ENCODE peak calls at places on chromosomes 6 and 20, in six cellular contexts. C, S, H, E, R and X are unnamed samples.

GRCh38 chr6:90811596-90812226 is 224.8 kb upstream of the MAP3K7 start:
- DNase-seq in C (no peak), S (no peak), H (no peak), E (no peak), R (no peak), X (no peak)

GRCh38 chr6:77834591-77834996 is 181.8 kb downstream of the MEI4 start:
- DNase-seq in C (no peak), S (no peak), H (no peak), E (no peak), R (no peak), X (no peak)

GRCh38 chr20:37303637-37304036 is 14.2 kb downstream of the MANBAL start:
- DNase-seq in C (peak), S (no peak), H (no peak), E (no peak), R (no peak), X (no peak)

GRCh38 chr6:13763740-13764381 is 50.5 kb downstream of the MCUR1 start:
- DNase-seq in C (no peak), S (no peak), H (no peak), E (no peak), R (no peak), X (no peak)

GRCh38 chr6:98836025-98836961 is 1.9 kb downstream of the POU3F2 start:
- DNase-seq in C (no peak), S (no peak), H (no peak), E (no peak), R (no peak), X (no peak)

GRCh38 chr6:153790881-153791473 is 248.1 kb upstream of the OPRM1 start:
- DNase-seq in C (peak), S (peak), H (peak), E (no peak), R (peak), X (no peak)

GRCh38 chr6:36781669-36782068 is 57.6 kb downstream of the CPNE5 start:
- DNase-seq in C (no peak), S (no peak), H (no peak), E (no peak), R (no peak), X (no peak)

GRCh38 chr6:165726915-165727314 is 63.9 kb upstream of the PDE10A start:
- DNase-seq in C (no peak), S (peak), H (peak), E (no peak), R (no peak), X (no peak)

GRCh38 chr6:40586800-40587201 is 363 bp downstream of the LRFN2 start:
- DNase-seq in C (no peak), S (no peak), H (no peak), E (no peak), R (peak), X (no peak)

GRCh38 chr6:57182017-57182432 is 9.9 kb downstream of the BAG2 start:
- DNase-seq in C (no peak), S (no peak), H (no peak), E (no peak), R (no peak), X (no peak)

GRCh38 chr6:143061597-143062385 is 1.1 kb downstream of the AIG1 start:
- DNase-seq in C (no peak), S (no peak), H (no peak), E (no peak), R (no peak), X (no peak)

GRCh38 chr6:140561701-140562100 is 1187.3 kb upstream of the CITED2 start:
- DNase-seq in C (no peak), S (no peak), H (no peak), E (no peak), R (no peak), X (no peak)

GRCh38 chr6:119902681-119903080 is 553.1 kb upstream of the MAN1A1 start:
- DNase-seq in C (no peak), S (no peak), H (no peak), E (no peak), R (no peak), X (no peak)

GRCh38 chr6:42113929-42114636 is 28.3 kb downstream of the C6orf132 start:
- DNase-seq in C (peak), S (peak), H (no peak), E (no peak), R (no peak), X (no peak)

GRCh38 chr6:31304683-31305082 is 32.8 kb upstream of the HLA-C start:
- DNase-seq in C (no peak), S (no peak), H (peak), E (no peak), R (no peak), X (no peak)

GRCh38 chr6:170202416-170203135 is 88.3 kb downstream of the DLL1 start:
- DNase-seq in C (no peak), S (no peak), H (no peak), E (no peak), R (no peak), X (no peak)

GRCh38 chr6:77470983-77471382 is 7.7 kb upstream of the HTR1B start:
- DNase-seq in C (no peak), S (no peak), H (no peak), E (no peak), R (no peak), X (no peak)

GRCh38 chr20:32742322-32743236 is 688 bp downstream of the COMMD7 start:
- DNase-seq in C (no peak), S (no peak), H (no peak), E (no peak), R (no peak), X (peak)

GRCh38 chr6:138909975-138910374 is 78.1 kb downstream of the REPS1 start:
- DNase-seq in C (no peak), S (no peak), H (no peak), E (no peak), R (no peak), X (no peak)

GRCh38 chr6:87529221-87529620 is 56.4 kb downstream of the SLC35A1 start:
- DNase-seq in C (no peak), S (no peak), H (no peak), E (no peak), R (no peak), X (no peak)

GRCh38 chr20:58826271-58826670 is 24.4 kb downstream of the GNAS-AS1 start:
- DNase-seq in C (no peak), S (no peak), H (no peak), E (no peak), R (no peak), X (no peak)

GRCh38 chr6:88492824-88493223 is 326.7 kb upstream of the CNR1 start:
- DNase-seq in C (peak), S (peak), H (peak), E (no peak), R (no peak), X (no peak)

GRCh38 chr6:134420638-134421181 is 102.8 kb upstream of the SGK1 start:
- DNase-seq in C (peak), S (peak), H (peak), E (no peak), R (no peak), X (no peak)

GRCh38 chr6:33312361-33313104 is 1.3 kb downstream of the TAPBP start:
- DNase-seq in C (peak), S (peak), H (peak), E (peak), R (peak), X (peak)

GRCh38 chr6:42401605-42401935 is 50.2 kb downstream of the TRERF1 start:
- DNase-seq in C (no peak), S (no peak), H (no peak), E (no peak), R (no peak), X (no peak)

GRCh38 chr20:4989570-4989969 is 11.7 kb downstream of the SLC23A2 start:
- DNase-seq in C (no peak), S (no peak), H (no peak), E (no peak), R (no peak), X (no peak)

GRCh38 chr6:47680056-47680455 is 18.3 kb upstream of the ADGRF4 start:
- DNase-seq in C (no peak), S (no peak), H (no peak), E (no peak), R (no peak), X (no peak)

GRCh38 chr20:49747707-49748524 is 34.2 kb upstream of the B4GALT5 start:
- DNase-seq in C (peak), S (peak), H (peak), E (peak), R (peak), X (no peak)

GRCh38 chr6:157292202-157292601 is 31.1 kb downstream of the TMEM242 start:
- DNase-seq in C (no peak), S (no peak), H (no peak), E (no peak), R (no peak), X (no peak)

GRCh38 chr6:2194643-2195042 is 50.8 kb downstream of the GMDS start:
- DNase-seq in C (no peak), S (no peak), H (no peak), E (no peak), R (no peak), X (no peak)

GRCh38 chr6:168774381-168774780 is 333.4 kb downstream of the SMOC2 start:
- DNase-seq in C (no peak), S (no peak), H (no peak), E (no peak), R (no peak), X (no peak)

GRCh38 chr20:4776079-4776630 is 54.4 kb downstream of the PRND start:
- DNase-seq in C (no peak), S (no peak), H (no peak), E (no peak), R (no peak), X (no peak)

GRCh38 chr6:22149501-22150490 is 147.0 kb downstream of the PRL start:
- DNase-seq in C (no peak), S (peak), H (peak), E (no peak), R (no peak), X (no peak)

GRCh38 chr6:37435816-37436215 is 2.8 kb downstream of the CMTR1 start:
- DNase-seq in C (no peak), S (peak), H (no peak), E (no peak), R (no peak), X (no peak)

GRCh38 chr6:32212076-32212760 is 11.6 kb downstream of the NOTCH4 start:
- DNase-seq in C (no peak), S (no peak), H (no peak), E (no peak), R (no peak), X (no peak)

GRCh38 chr6:117976030-117976651 is 69.1 kb downstream of the SLC35F1 start:
- DNase-seq in C (peak), S (peak), H (peak), E (no peak), R (peak), X (no peak)

GRCh38 chr6:99348220-99348822 is 1.2 kb downstream of the FAXC start:
- DNase-seq in C (no peak), S (no peak), H (no peak), E (no peak), R (no peak), X (no peak)

GRCh38 chr20:37390891-37391525 is 45.1 kb downstream of the SRC start:
- DNase-seq in C (peak), S (no peak), H (no peak), E (no peak), R (no peak), X (no peak)

DNA sequence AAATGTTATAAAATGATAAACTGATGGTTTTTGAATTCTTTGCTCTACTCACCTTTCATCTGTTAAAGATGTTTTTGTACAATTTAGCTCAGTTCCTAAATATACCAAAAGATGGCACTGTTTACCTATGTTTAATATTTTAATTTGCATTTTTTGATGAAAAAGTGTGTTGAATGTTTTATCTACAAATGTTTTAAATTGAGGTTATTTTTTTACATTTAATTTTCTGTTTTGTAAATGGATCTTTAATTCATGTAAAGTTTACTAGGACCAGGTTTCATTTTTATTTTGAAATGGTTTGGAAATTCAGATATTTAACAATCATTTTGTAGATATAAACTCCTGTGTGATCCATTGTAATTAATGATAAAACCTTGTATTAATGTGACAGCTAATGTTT is 30.0 kb downstream of the CDKAL1 start:
- DNase-seq in C (peak), S (peak), H (peak), E (no peak), R (no peak), X (no peak)
- TF ChIP-seq CTCF in C (peak), S (peak), H (peak), E (peak), R (peak), X (peak)

DNA sequence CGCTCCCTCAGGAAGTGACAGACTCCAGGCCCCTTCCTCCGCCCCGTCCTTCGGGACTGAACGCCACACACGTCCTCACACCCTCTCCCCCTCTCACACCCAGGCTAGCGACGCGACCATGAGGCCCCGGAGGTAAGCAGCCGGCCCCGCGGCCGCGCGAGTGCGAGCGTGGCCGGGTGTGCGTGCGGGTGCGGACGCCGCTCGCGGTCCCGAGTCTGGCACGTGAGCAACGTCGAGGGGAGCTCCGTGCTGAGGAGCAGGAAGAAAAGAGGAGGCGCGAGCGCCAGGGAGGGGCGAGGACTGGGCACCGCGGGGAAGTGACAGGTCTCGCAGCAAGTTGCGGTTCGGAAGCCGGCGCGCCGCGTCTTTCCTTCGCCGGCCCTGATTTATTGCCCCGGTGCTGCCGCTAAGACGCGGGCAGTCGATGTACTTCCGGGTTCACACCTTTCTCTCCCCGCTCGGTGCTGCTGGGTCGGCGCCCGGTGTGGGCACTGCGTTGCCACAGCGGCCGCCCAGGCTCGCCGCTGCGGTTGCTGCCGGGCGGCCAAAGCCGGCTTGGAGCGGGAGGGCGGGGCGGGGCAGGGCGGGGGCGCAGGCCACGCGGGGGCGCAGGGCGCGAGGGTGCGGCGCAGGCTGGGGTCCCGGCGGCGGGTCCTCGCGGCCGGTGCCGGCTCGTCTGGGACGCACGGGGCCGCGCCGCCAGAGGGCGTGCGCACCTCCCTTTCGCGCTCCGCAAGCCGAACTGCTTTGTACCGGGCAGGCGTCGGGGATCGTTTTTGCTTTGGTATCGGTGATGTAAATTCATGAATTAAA is 15.8 kb upstream of the LIN28B start:
- DNase-seq in C (no peak), S (peak), H (peak), E (no peak), R (peak), X (no peak)
- TF ChIP-seq CTCF in C (no peak), S (peak), H (peak), E (peak), R (peak), X (no peak)

DNA sequence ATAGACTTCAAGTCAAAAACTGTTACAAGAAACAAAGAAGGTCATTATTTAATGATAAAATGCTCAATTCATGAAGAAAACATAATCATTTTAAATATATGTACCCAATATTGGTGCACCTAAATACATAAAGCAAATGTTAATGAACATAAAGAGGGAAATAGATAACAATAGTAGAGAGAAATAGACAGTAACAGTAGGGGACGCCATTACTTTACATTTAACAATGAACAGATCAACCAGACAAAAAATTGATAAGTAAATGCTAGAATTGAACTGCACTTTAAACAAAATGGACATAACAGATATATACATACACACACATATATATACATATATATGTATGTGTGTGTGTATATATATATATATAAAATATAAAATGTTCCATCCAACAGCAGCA is 37.4 kb downstream of the IL22RA2 start:
- DNase-seq in C (no peak), S (no peak), H (peak), E (no peak), R (no peak), X (no peak)
- TF ChIP-seq CTCF in C (peak), S (peak), H (peak), E (peak), R (no peak), X (no peak)

GRCh38 chr6:111730835-111731234 is 125.2 kb upstream of the TRAF3IP2 start:
- DNase-seq in C (no peak), S (peak), H (no peak), E (peak), R (no peak), X (no peak)

GRCh38 chr6:111727041-111727440 is 121.4 kb upstream of the TRAF3IP2 start:
- DNase-seq in C (no peak), S (peak), H (no peak), E (no peak), R (no peak), X (no peak)

GRCh38 chr6:111725446-111726112 is 119.9 kb upstream of the TRAF3IP2 start:
- DNase-seq in C (no peak), S (no peak), H (no peak), E (no peak), R (no peak), X (no peak)

GRCh38 chr6:111724505-111724904 is 118.8 kb upstream of the TRAF3IP2 start:
- DNase-seq in C (no peak), S (no peak), H (no peak), E (no peak), R (no peak), X (no peak)

GRCh38 chr6:111727798-111728197 is 122.1 kb upstream of the TRAF3IP2 start:
- DNase-seq in C (peak), S (peak), H (peak), E (no peak), R (no peak), X (no peak)
- TF ChIP-seq CTCF in C (no peak), S (peak), H (peak), E (peak), R (peak), X (no peak)

GRCh38 chr6:63573899-63574553 is 1.7 kb downstream of the LOC128125822 start:
- DNase-seq in C (peak), S (peak), H (peak), E (no peak), R (peak), X (no peak)
- TF ChIP-seq CTCF in C (peak), S (peak), H (peak), E (peak), R (peak), X (no peak)

GRCh38 chr6:28609672-28610071 is 84.0 kb downstream of the GPX5 start:
- DNase-seq in C (no peak), S (no peak), H (no peak), E (no peak), R (no peak), X (no peak)

GRCh38 chr6:28607990-28608389 is 82.3 kb downstream of the GPX5 start:
- DNase-seq in C (no peak), S (no peak), H (peak), E (no peak), R (no peak), X (no peak)

GRCh38 chr6:28603920-28604319 is 78.2 kb downstream of the GPX5 start:
- DNase-seq in C (no peak), S (no peak), H (no peak), E (no peak), R (no peak), X (no peak)

DNA sequence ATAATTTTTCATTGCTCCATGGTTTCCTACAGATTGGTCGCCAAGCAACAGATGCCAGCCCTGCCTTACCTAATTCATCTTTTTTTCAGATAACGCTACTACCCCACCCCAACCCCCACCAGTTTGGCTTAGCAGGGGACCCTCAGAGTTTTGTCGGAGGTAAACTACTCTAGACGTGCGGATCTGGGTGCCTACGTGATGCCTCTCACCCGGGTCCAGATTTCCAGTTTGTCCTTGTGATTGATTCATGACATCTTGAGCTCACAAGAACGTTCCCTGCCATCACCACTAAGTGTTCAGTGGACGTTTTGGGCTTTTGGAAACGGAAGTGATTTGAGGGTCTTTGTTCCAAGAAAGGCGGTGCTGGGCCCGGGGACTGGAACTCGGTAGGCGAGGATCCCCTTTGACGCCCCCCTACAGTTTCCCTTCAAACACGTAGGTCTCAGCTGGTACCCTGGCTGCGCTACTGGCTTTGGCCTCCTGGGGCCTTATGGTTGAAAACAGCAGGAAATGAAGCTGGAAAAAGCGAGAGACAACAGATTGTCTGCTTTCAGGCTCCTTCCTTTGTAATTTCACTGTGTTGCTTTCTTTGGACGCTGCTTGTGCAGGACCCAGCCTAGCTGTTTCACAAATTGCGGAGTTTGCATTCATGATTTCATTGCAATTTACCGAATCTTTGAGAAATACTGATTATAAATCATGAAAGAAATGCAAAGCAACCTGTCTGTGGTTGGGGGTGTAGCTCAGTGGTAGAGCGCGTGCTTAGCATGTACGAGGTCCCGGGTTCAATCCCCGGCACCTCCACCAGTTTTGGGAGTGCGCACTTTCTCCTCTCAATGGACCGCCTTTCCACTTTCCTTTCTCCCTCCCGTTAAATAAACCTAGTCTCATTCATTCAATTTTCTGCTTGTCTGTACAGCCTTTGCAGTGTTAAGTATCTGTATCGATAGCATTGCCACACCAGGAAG is 81.0 kb downstream of the GPX5 start:
- DNase-seq in C (peak), S (peak), H (peak), E (no peak), R (peak), X (no peak)
- TF ChIP-seq CTCF in C (peak), S (peak), H (peak), E (no peak), R (peak), X (no peak)

DNA sequence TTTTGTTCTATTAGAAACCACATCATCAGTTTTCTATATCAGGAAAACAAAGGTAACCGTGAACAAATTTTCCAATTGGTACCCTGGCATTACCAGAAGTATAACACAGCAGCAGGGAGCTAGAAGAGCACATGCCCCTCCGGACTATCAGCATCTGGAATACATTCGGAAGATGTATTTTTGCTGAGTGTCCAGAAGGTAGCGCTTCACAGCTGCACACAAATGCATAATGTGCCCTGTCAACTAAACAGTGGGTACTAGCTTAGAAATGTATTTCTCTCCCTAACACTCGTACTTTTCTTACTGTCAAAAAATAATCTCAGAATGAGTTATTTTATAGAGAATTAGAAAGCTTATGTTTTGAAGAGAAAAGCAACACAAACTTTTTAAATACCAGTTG is 77.6 kb downstream of the HUS1B start:
- DNase-seq in C (peak), S (peak), H (peak), E (no peak), R (no peak), X (no peak)
- TF ChIP-seq CTCF in C (peak), S (peak), H (peak), E (no peak), R (no peak), X (no peak)